ENCODE peak calls at places on chromosomes 5 and 9, in eight cellular contexts. V is GM23338; Y is pancreas; C is GM23248; T is CD8-positive, alpha-beta T cell; G is naive thymus-derived CD4-positive, alpha-beta T cell; U is ovary; A is endodermal cell. F is an unnamed sample.

GRCh38 chr5:75167345-75167744 is 69.3 kb downstream of the ANKRD31 start:
- DNase-seq in Y (no peak), G (no peak), V (peak; percentile 77), A (no peak), U (no peak), C (peak; percentile 17), T (no peak), F (no peak)

GRCh38 chr5:122805481-122805880 is 30.6 kb downstream of the SNX2 start:
- DNase-seq in C (peak; percentile 58), T (no peak), V (no peak), U (no peak), Y (no peak), A (no peak), G (no peak), F (no peak)

GRCh38 chr9:68822596-68823165 is 117.6 kb downstream of the PIP5K1B start:
- DNase-seq in C (no peak), Y (peak; percentile 86), A (no peak), V (no peak), G (no peak), T (no peak), U (no peak), F (no peak)

GRCh38 chr5:54792611-54793404 is 192.6 kb downstream of the ESM1 start:
- DNase-seq in T (no peak), C (peak; percentile 36), G (no peak), U (no peak), Y (no peak), A (no peak), V (no peak), F (no peak)

GRCh38 chr9:115262952-115263351 is 145.0 kb upstream of the TNC start:
- DNase-seq in V (no peak), T (no peak), Y (no peak), C (peak; percentile 53), G (no peak), U (no peak), A (no peak), F (no peak)

GRCh38 chr9:120441446-120442279 is 138.3 kb downstream of the CDK5RAP2 start:
- DNase-seq in C (peak; percentile 88), U (no peak), Y (no peak), A (no peak), T (no peak), V (no peak), G (no peak), F (no peak)

GRCh38 chr9:14415947-14416346 is 102.0 kb upstream of the NFIB start:
- DNase-seq in V (no peak), U (no peak), C (peak; percentile 77), G (no peak), T (no peak), A (no peak), Y (no peak), F (no peak)

GRCh38 chr5:90871356-90871755 is 312.8 kb downstream of the ADGRV1 start:
- DNase-seq in A (no peak), C (peak; percentile 41), Y (no peak), T (no peak), V (no peak), G (no peak), U (no peak), F (no peak)

GRCh38 chr5:55492449-55492848 is 42.3 kb downstream of the PLPP1 start:
- DNase-seq in Y (no peak), A (no peak), C (no peak), V (peak; percentile 46), T (no peak), U (no peak), G (no peak), F (no peak)

GRCh38 chr5:143306040-143306439 is 97.4 kb downstream of the NR3C1 start:
- DNase-seq in G (no peak), Y (no peak), A (no peak), T (no peak), C (no peak), V (no peak), U (no peak), F (no peak)

GRCh38 chr5:88786217-88786560 is 96.8 kb downstream of the MEF2C start:
- DNase-seq in U (no peak), T (no peak), C (peak; percentile 84), Y (no peak), A (no peak), V (no peak), G (no peak), F (no peak)

GRCh38 chr5:105659396-105659795 is 2011.3 kb downstream of the EFNA5 start:
- DNase-seq in Y (no peak), A (no peak), C (no peak), U (no peak), G (no peak), V (no peak), T (no peak), F (peak; percentile 23)

GRCh38 chr9:127163409-127163808 is 41.0 kb upstream of the ANGPTL2 start:
- DNase-seq in G (no peak), V (no peak), Y (no peak), U (no peak), A (peak; percentile 37), T (no peak), C (peak; percentile 85), F (no peak)

GRCh38 chr9:3281399-3281798 is 244.4 kb downstream of the RFX3 start:
- DNase-seq in Y (no peak), U (no peak), T (no peak), G (no peak), A (no peak), C (no peak), V (no peak), F (no peak)

GRCh38 chr9:122374885-122375420 is 4.1 kb downstream of the PTGS1 start:
- DNase-seq in G (no peak), A (peak; percentile 78), C (peak; percentile 83), U (peak; percentile 81), T (no peak), Y (no peak), V (peak; percentile 52), F (no peak)

GRCh38 chr5:138545919-138546562 is 3.0 kb upstream of the ETF1 start:
- DNase-seq in T (no peak), G (no peak), C (peak; percentile 60), A (no peak), U (no peak), Y (no peak), V (no peak), F (no peak)

GRCh38 chr5:151141535-151141934 is 16.0 kb downstream of the ANXA6 start:
- DNase-seq in C (peak; percentile 41), G (peak; percentile 39), V (peak; percentile 76), T (peak; percentile 71), Y (no peak), A (peak; percentile 65), U (peak; percentile 55), F (no peak)
- H3K36me3 ChIP-seq in C (peaks cover 26% of the 10 kb centered on the region), G (peaks cover 31% of the 10 kb centered on the region), V (peaks cover 13% of the 10 kb centered on the region), T (peaks cover 53% of the 10 kb centered on the region), Y (peaks cover 25% of the 10 kb centered on the region), A (peaks cover 96% of the 10 kb centered on the region), U (no peaks in the 10 kb centered on the region), F (peaks cover 17% of the 10 kb centered on the region)

GRCh38 chr9:83153030-83153429 is 90.1 kb upstream of the RASEF start:
- DNase-seq in G (no peak), T (no peak), Y (no peak), C (no peak), U (no peak), V (no peak), A (no peak), F (no peak)

GRCh38 chr9:83151627-83152137 is 88.7 kb upstream of the RASEF start:
- DNase-seq in V (no peak), U (no peak), C (no peak), Y (no peak), G (no peak), A (no peak), T (no peak), F (no peak)

GRCh38 chr9:83155733-83156132 is 92.8 kb upstream of the RASEF start:
- DNase-seq in T (no peak), V (no peak), C (no peak), Y (no peak), A (no peak), U (no peak), G (no peak), F (no peak)

GRCh38 chr9:83154821-83155220 is 91.9 kb upstream of the RASEF start:
- DNase-seq in C (no peak), G (no peak), Y (no peak), A (no peak), U (no peak), T (no peak), V (no peak), F (no peak)

DNA sequence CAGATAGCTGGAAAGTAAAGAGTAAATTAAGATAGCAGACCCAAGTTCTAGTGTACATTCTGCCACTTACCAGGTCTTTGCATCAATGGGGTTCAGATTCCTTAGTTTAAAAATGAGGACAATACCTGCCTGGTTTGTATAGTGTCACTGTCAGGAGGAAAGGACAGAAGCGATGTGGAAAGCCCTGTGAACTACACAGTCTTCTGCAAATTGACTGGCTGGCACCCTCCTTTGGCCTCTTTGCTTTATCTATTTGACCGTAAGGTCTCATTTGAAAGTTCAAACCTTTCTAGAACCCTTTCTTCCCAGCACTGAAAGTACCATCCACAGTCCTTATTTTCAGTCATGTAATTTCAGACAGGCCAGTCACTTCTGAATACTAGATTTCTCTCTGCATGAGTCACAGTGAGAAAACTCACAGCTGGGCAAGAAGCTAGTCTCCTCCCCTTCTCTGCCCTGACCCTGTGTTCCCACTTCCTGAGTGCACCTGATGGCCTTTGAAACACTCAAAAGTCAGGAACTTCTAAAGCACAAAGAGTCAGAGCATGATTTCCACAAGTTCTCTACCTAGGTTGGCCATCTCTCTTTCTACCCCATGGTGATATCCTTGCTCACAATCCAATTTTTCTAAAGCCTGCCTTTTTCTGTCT is 91.3 kb upstream of the RASEF start:
- DNase-seq in A (no peak), U (no peak), T (no peak), Y (peak; percentile 37), C (peak; percentile 50), G (no peak), V (no peak), F (no peak)
- H3K27ac ChIP-seq in A (no peak overlapping the region), U (no peak overlapping the region), T (no peak overlapping the region), Y (peak overlapping the region; percentile 84), C (no peak overlapping the region), G (no peak overlapping the region), V (no peak overlapping the region), F (no peak overlapping the region)

GRCh38 chr9:128588581-128589233 is 36.3 kb downstream of the SPTAN1 start:
- DNase-seq in C (no peak), G (no peak), U (no peak), Y (no peak), A (no peak), T (no peak), V (no peak), F (no peak)

GRCh38 chr9:128595471-128595870 is 43.1 kb downstream of the SPTAN1 start:
- DNase-seq in T (no peak), A (no peak), G (no peak), C (no peak), Y (no peak), U (no peak), V (no peak), F (no peak)

GRCh38 chr9:128593039-128593438 is 40.7 kb downstream of the SPTAN1 start:
- DNase-seq in T (no peak), C (no peak), Y (no peak), U (no peak), A (no peak), V (no peak), G (no peak), F (no peak)

GRCh38 chr9:128593856-128594255 is 41.5 kb downstream of the SPTAN1 start:
- DNase-seq in A (no peak), Y (no peak), U (no peak), T (no peak), V (no peak), G (no peak), C (no peak), F (no peak)
- H3K36me3 ChIP-seq in A (peaks cover 62% of the 10 kb centered on the region), Y (peaks cover 79% of the 10 kb centered on the region), U (no peaks in the 10 kb centered on the region), T (peaks cover 57% of the 10 kb centered on the region), V (peaks cover 59% of the 10 kb centered on the region), G (peaks cover 43% of the 10 kb centered on the region), C (peaks cover 83% of the 10 kb centered on the region), F (peaks cover 92% of the 10 kb centered on the region)

GRCh38 chr5:65102501-65102825 is 333.7 kb downstream of the CWC27 start:
- DNase-seq in T (no peak), A (no peak), G (no peak), V (no peak), U (no peak), C (no peak), Y (no peak), F (no peak)
- H3K27ac ChIP-seq in T (no peak overlapping the region), A (no peak overlapping the region), G (peak overlapping the region; percentile 82), V (peak overlapping the region; percentile 95), U (no peak overlapping the region), C (no peak overlapping the region), Y (no peak overlapping the region), F (no peak overlapping the region)

F was measured in neuronal stem cell.